ENCODE peak calls at places on chromosomes 7 and 10, in five cellular contexts. R is epithelial cell of esophagus, W is BE2C, H is K562, C is RWPE2. T is an unnamed sample.

GRCh38 chr10:62096534-62096933 is 172.1 kb downstream of the RTKN2 start:
- DNase-seq in R (no peak), H (no peak), W (no peak), C (no peak), T (no peak)

GRCh38 chr7:38329340-38329739 is 55.9 kb upstream of the TARP start:
- DNase-seq in R (no peak), H (no peak), W (no peak), C (no peak), T (no peak)

GRCh38 chr10:26439436-26440090 is 1.4 kb downstream of the APBB1IP start:
- DNase-seq in H (no peak), R (no peak), C (no peak), W (no peak), T (no peak)

GRCh38 chr7:13984831-13985685 is 4.4 kb downstream of the ETV1 start:
- DNase-seq in R (no peak), C (no peak), W (no peak), H (no peak), T (no peak)

GRCh38 chr10:121316432-121316831 is 281.8 kb downstream of the FGFR2 start:
- DNase-seq in W (no peak), C (no peak), R (no peak), H (no peak), T (no peak)

GRCh38 chr7:121547341-121548092 is 151.4 kb upstream of the FAM3C start:
- DNase-seq in C (no peak), W (no peak), R (peak), H (peak), T (peak)

GRCh38 chr7:87475359-87476178 is at the start of gene ABCB4:
- DNase-seq in H (peak), W (peak), R (no peak), C (no peak), T (no peak)

GRCh38 chr7:27812706-27813105 is 72.7 kb downstream of the TAX1BP1 start:
- DNase-seq in C (no peak), W (no peak), R (no peak), H (no peak), T (no peak)

GRCh38 chr10:15147594-15148392 is 20.7 kb downstream of the NMT2 start:
- DNase-seq in R (no peak), H (no peak), C (no peak), W (no peak), T (no peak)

GRCh38 chr7:130070900-130071622 is 727 bp downstream of the KLHDC10 start:
- DNase-seq in C (no peak), R (peak), W (no peak), H (no peak), T (no peak)

GRCh38 chr7:96636342-96636865 is 73.2 kb downstream of the SEM1 start:
- DNase-seq in R (no peak), H (no peak), W (no peak), C (no peak), T (no peak)

GRCh38 chr10:62454696-62455451 is 80.7 kb downstream of the ZNF365 start:
- DNase-seq in W (no peak), H (no peak), C (no peak), R (peak), T (peak)

GRCh38 chr7:150406311-150406564 is 27.1 kb downstream of the ZNF775 start:
- DNase-seq in W (no peak), H (no peak), R (no peak), C (no peak), T (no peak)

GRCh38 chr10:90856261-90856660 is 1.6 kb downstream of the HTR7 start:
- DNase-seq in R (no peak), C (no peak), H (no peak), W (no peak), T (no peak)

GRCh38 chr7:111763221-111763791 is 201.0 kb upstream of the IMMP2L start:
- DNase-seq in C (no peak), R (peak), H (no peak), W (peak), T (no peak)

GRCh38 chr10:33412261-33413092 is 78.0 kb upstream of the NRP1 start:
- DNase-seq in W (no peak), R (peak), H (no peak), C (no peak), T (no peak)

GRCh38 chr7:96414931-96415292 is 93.0 kb upstream of the SLC25A13 start:
- DNase-seq in W (peak), C (no peak), R (peak), H (peak), T (no peak)

GRCh38 chr10:75097666-75098285 is 13.7 kb upstream of the SAMD8 start:
- DNase-seq in W (peak), R (no peak), H (no peak), C (no peak), T (no peak)

GRCh38 chr7:1939434-1940401 is 269.6 kb downstream of the ELFN1 start:
- DNase-seq in R (peak), H (no peak), W (no peak), C (no peak), T (no peak)

GRCh38 chr7:126022452-126022851 is 1092.8 kb upstream of the POT1 start:
- DNase-seq in H (no peak), W (no peak), R (no peak), C (no peak), T (no peak)

GRCh38 chr7:124027236-124027635 is 5.6 kb downstream of the TMEM229A start:
- DNase-seq in W (no peak), C (no peak), R (no peak), H (no peak), T (no peak)

GRCh38 chr7:1663857-1664651 is 6.0 kb upstream of the ELFN1 start:
- DNase-seq in R (no peak), H (peak), C (peak), W (peak), T (no peak)

GRCh38 chr7:3201937-3202715 is 98.9 kb upstream of the SDK1 start:
- DNase-seq in R (no peak), H (no peak), W (no peak), C (no peak), T (no peak)

GRCh38 chr7:70595741-70596574 is 536.0 kb upstream of the GALNT17 start:
- DNase-seq in W (peak), C (no peak), H (no peak), R (peak), T (no peak)

GRCh38 chr10:64733980-64734379 is 1212.8 kb downstream of the REEP3 start:
- DNase-seq in H (no peak), C (no peak), R (peak), W (peak), T (no peak)

GRCh38 chr10:89553064-89553734 is 17.8 kb upstream of the SLC16A12 start:
- DNase-seq in H (no peak), R (peak), W (no peak), C (no peak), T (peak)

GRCh38 chr10:5560844-5561703 is 36.3 kb downstream of the CALML3 start:
- DNase-seq in H (no peak), C (no peak), W (no peak), R (no peak), T (no peak)

GRCh38 chr10:129038490-129039011 is 428.5 kb upstream of the MGMT start:
- DNase-seq in H (no peak), R (no peak), W (no peak), C (no peak), T (no peak)

GRCh38 chr7:29190349-29191045 is 4.1 kb upstream of the CHN2 start:
- DNase-seq in W (no peak), R (peak), C (no peak), H (no peak), T (no peak)

GRCh38 chr10:17782921-17783665 is 26.1 kb upstream of the MRC1 start:
- DNase-seq in R (peak), C (peak), H (no peak), W (peak), T (peak)

GRCh38 chr7:91034459-91035368 is 229.5 kb upstream of the FZD1 start:
- DNase-seq in W (peak), H (peak), R (peak), C (no peak), T (peak)

GRCh38 chr10:110835841-110836240 is 35.9 kb upstream of the PDCD4 start:
- DNase-seq in W (no peak), R (no peak), C (no peak), H (no peak), T (no peak)

GRCh38 chr10:77746313-77746712 is 108.7 kb upstream of the KCNMA1 start:
- DNase-seq in H (no peak), R (peak), C (no peak), W (no peak), T (no peak)

GRCh38 chr10:11863353-11864105 is 40.4 kb downstream of the PROSER2 start:
- DNase-seq in H (no peak), C (peak), R (no peak), W (no peak), T (no peak)

GRCh38 chr7:151800391-151800790 is 76.5 kb downstream of the PRKAG2 start:
- DNase-seq in C (no peak), R (no peak), H (no peak), W (no peak), T (no peak)

GRCh38 chr7:151801782-151802468 is 75.0 kb downstream of the PRKAG2 start:
- DNase-seq in C (no peak), R (no peak), W (no peak), H (no peak), T (no peak)

GRCh38 chr7:151799506-151799905 is 77.4 kb downstream of the PRKAG2 start:
- DNase-seq in C (no peak), R (no peak), W (no peak), H (no peak), T (no peak)

GRCh38 chr7:151801291-151801690 is 75.6 kb downstream of the PRKAG2 start:
- DNase-seq in R (no peak), H (no peak), W (no peak), C (no peak), T (no peak)

DNA sequence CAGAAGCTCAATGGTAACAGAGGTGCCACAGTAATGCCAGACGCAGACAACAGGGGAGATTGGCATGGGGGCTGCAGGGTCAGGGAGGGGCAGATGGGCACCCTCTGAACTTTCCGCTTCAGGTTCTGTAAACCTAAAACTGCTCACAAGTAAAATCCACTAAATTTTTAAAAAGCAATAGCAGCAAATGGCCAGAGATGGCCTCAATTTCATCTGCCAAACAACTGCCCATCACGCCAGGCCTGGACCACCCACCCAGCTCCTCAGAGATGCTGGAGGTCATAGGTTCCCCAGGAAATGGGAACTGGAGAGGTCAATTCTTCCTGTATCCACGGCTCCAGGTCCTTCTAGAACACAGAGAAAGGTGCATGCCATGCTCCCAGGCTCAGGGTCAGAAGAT is 76.1 kb downstream of the PRKAG2 start:
- DNase-seq in C (no peak), H (no peak), R (no peak), W (no peak), T (no peak)
- H3K4me3 ChIP-seq in C (no peak), H (no peak), R (no peak), W (no peak), T (no peak)

GRCh38 chr7:118735436-118735835 is 510.9 kb downstream of the ANKRD7 start:
- DNase-seq in W (no peak), C (no peak), R (no peak), H (no peak), T (no peak)

GRCh38 chr7:118734541-118734940 is 510.0 kb downstream of the ANKRD7 start:
- DNase-seq in W (no peak), R (no peak), H (no peak), C (no peak), T (no peak)

DNA sequence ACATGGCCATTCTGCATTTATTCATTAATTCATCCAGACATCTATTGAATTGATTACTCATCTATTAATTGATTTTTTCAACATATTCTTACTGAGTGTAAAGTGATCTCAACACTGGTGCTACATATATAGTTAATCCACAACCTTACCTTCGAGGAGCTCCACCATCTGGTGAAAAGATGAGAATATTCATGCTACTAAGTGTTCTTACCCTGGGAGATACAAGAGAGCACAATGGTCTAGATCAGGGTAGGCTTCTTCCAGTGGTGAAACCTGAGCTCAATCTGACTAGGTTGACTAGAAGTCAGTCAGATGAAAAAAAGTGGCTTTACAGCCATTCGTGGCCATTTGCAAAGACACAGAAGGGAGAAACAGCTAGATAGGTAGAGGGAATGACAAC is 507.4 kb downstream of the ANKRD7 start:
- DNase-seq in H (no peak), C (no peak), R (peak), W (no peak), T (no peak)
- TF ChIP-seq CTCF in H (no peak), C (no peak), R (no peak), W (no peak), T (no peak)

GRCh38 chr10:21161647-21162046 is 264.5 kb upstream of the NEBL start:
- DNase-seq in C (no peak), H (no peak), R (no peak), W (no peak), T (no peak)
- H3K4me3 ChIP-seq in C (no peak), H (no peak), R (no peak), W (no peak), T (no peak)

DNA sequence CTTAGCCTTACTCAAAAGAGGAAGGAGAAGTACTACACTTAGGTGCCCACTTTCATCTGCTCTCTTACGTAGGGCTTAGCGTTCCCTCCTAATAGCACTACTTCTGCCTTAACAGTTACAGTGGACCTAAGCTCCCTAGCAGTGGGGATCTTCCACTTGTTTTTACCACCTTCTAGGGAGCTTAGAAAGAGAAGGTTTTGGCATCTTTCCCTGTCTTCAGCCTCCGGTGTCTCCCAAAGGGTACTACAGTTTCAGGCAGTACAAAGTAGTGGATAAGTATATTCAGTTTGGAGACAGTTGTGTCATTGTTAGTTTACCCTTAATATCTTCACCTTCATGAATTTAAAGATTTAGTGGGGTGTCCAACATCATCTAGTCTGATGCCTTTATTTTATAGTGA is 14.6 kb downstream of the CHRM2 start:
- DNase-seq in C (no peak), H (no peak), R (no peak), W (peak), T (no peak)
- TF ChIP-seq CTCF in C (no peak), H (no peak), R (no peak), W (peak), T (no peak)

T was measured in HFF-Myc.